ENCODE peak calls at places on chromosomes 4 and X, in nine cellular contexts. W is right lobe of liver, Q is AG04450, B is uterus, Z is suprapubic skin, V is cardiac muscle cell, U is IMR-90, L is brain microvascular endothelial cell, P is transverse colon. F is an unnamed sample.
A peak's percentile ranks its signal among the peaks of the same experiment; 100 is the strongest.

GRCh38 chrX:106921637-106922036 is 1.4 kb downstream of the CLDN2 start:
- DNase-seq in W (no peak), Q (no peak), B (no peak), Z (no peak), V (no peak), U (no peak), L (no peak), P (no peak), F (no peak)

GRCh38 chr4:47729086-47729763 is 108.6 kb downstream of the CORIN start:
- DNase-seq in W (no peak), Q (no peak), B (no peak), Z (no peak), V (no peak), U (peak; percentile 11), L (no peak), P (no peak), F (no peak)

GRCh38 chrX:38896724-38897298 is 95.6 kb downstream of the MID1IP1 start:
- DNase-seq in W (no peak), Q (no peak), B (no peak), Z (no peak), V (no peak), U (no peak), L (no peak), P (no peak), F (no peak)

GRCh38 chr4:54165011-54165410 is 64.1 kb upstream of the PDGFRA start:
- DNase-seq in W (no peak), Q (no peak), B (no peak), Z (no peak), V (no peak), U (no peak), L (no peak), P (no peak), F (no peak)

GRCh38 chrX:125622899-125623298 is 303.2 kb downstream of the TEX13C start:
- DNase-seq in W (no peak), Q (no peak), B (no peak), Z (no peak), V (no peak), U (no peak), L (no peak), P (no peak), F (no peak)

GRCh38 chr4:15738877-15739276 is 36.0 kb downstream of the BST1 start:
- DNase-seq in W (no peak), Q (no peak), B (no peak), Z (no peak), V (no peak), U (peak; percentile 21), L (no peak), P (no peak), F (no peak)

GRCh38 chr4:53055716-53056413 is 193.7 kb downstream of the RASL11B start:
- DNase-seq in W (no peak), Q (no peak), B (no peak), Z (no peak), V (no peak), U (no peak), L (no peak), P (no peak), F (no peak)

GRCh38 chr4:19266566-19266965 is 985.1 kb upstream of the SLIT2 start:
- DNase-seq in W (no peak), Q (no peak), B (no peak), Z (no peak), V (peak; percentile 2), U (no peak), L (no peak), P (no peak), F (no peak)

GRCh38 chrX:80576815-80577533 is 156.7 kb downstream of the TENT5D start:
- DNase-seq in W (no peak), Q (no peak), B (no peak), Z (peak; percentile 40), V (peak; percentile 13), U (no peak), L (no peak), P (no peak), F (no peak)

GRCh38 chr4:1981251-1982055 is 27.3 kb downstream of the NELFA start:
- DNase-seq in W (peak; percentile 44), Q (no peak), B (no peak), Z (no peak), V (peak; percentile 25), U (peak; percentile 11), L (no peak), P (peak; percentile 55), F (no peak)

GRCh38 chr4:6475492-6476020 is 3.1 kb upstream of the PPP2R2C start:
- DNase-seq in W (no peak), Q (no peak), B (no peak), Z (peak; percentile 50), V (no peak), U (no peak), L (no peak), P (no peak), F (no peak)

GRCh38 chrX:11105080-11105479 is 6.1 kb upstream of the HCCS start:
- DNase-seq in W (no peak), Q (no peak), B (no peak), Z (no peak), V (no peak), U (peak; percentile 54), L (peak; percentile 28), P (no peak), F (no peak)

GRCh38 chr4:69718376-69719293 is 41.8 kb downstream of the SULT1B1 start:
- DNase-seq in W (no peak), Q (no peak), B (no peak), Z (no peak), V (no peak), U (peak; percentile 19), L (no peak), P (no peak), F (no peak)

GRCh38 chrX:115689931-115690330 is 129.0 kb downstream of the PLS3 start:
- DNase-seq in W (no peak), Q (no peak), B (no peak), Z (no peak), V (no peak), U (peak; percentile 9), L (peak; percentile 13), P (no peak), F (no peak)

GRCh38 chr4:176726803-176727202 is 65.9 kb downstream of the VEGFC start:
- DNase-seq in W (no peak), Q (peak; percentile 87), B (no peak), Z (no peak), V (peak; percentile 11), U (peak; percentile 97), L (peak; percentile 36), P (no peak), F (no peak)

GRCh38 chr4:29199025-29199424 is 1521.1 kb upstream of the PCDH7 start:
- DNase-seq in W (no peak), Q (no peak), B (no peak), Z (no peak), V (no peak), U (no peak), L (no peak), P (no peak), F (no peak)

GRCh38 chr4:102586644-102587021 is 85.5 kb downstream of the NFKB1 start:
- DNase-seq in W (no peak), Q (no peak), B (no peak), Z (no peak), V (no peak), U (no peak), L (no peak), P (no peak), F (no peak)

GRCh38 chrX:149871940-149872339 is 9.0 kb upstream of the MAGEA8 start:
- DNase-seq in W (no peak), Q (no peak), B (no peak), Z (no peak), V (peak; percentile 10), U (no peak), L (peak; percentile 23), P (peak; percentile 32), F (no peak)

GRCh38 chr4:21900211-21900610 is 48.4 kb downstream of the KCNIP4 start:
- DNase-seq in W (no peak), Q (no peak), B (no peak), Z (no peak), V (no peak), U (no peak), L (no peak), P (no peak), F (no peak)

GRCh38 chr4:114600066-114600552 is 1.5 kb downstream of the UGT8 start:
- DNase-seq in W (no peak), Q (no peak), B (no peak), Z (no peak), V (peak; percentile 15), U (no peak), L (no peak), P (no peak), F (no peak)

GRCh38 chr4:138602664-138603063 is 360.5 kb upstream of the SLC7A11 start:
- DNase-seq in W (no peak), Q (no peak), B (no peak), Z (no peak), V (no peak), U (peak; percentile 26), L (no peak), P (no peak), F (no peak)

GRCh38 chr4:131091896-131092295 is 1995.9 kb downstream of the C4orf33 start:
- DNase-seq in W (no peak), Q (no peak), B (no peak), Z (no peak), V (peak; percentile 52), U (peak; percentile 4), L (no peak), P (no peak), F (no peak)

GRCh38 chrX:5876984-5877655 is 351.5 kb downstream of the NLGN4X start:
- DNase-seq in W (no peak), Q (no peak), B (no peak), Z (no peak), V (peak; percentile 75), U (no peak), L (no peak), P (peak; percentile 9), F (peak; percentile 14)
- TF ChIP-seq CTCF in W (peak; percentile 43), Q (no peak), B (no peak), Z (no peak), V (no peak), U (no peak), L (peak; percentile 65), P (no peak), F (peak; percentile 41)

GRCh38 chr4:112168719-112169500 is 23.7 kb downstream of the FAM241A start:
- DNase-seq in W (no peak), Q (no peak), B (no peak), Z (no peak), V (no peak), U (no peak), L (no peak), P (no peak), F (no peak)
- H3K27ac ChIP-seq in W (no peak overlapping the region), Q (no peak overlapping the region), B (no peak overlapping the region), Z (no peak overlapping the region), V (no peak overlapping the region), U (no peak overlapping the region), L (no peak overlapping the region), P (no peak overlapping the region), F (no peak overlapping the region)

GRCh38 chrX:153216926-153217325 is 37.8 kb downstream of the MAGEA1 start:
- DNase-seq in W (no peak), Q (no peak), B (no peak), Z (no peak), V (no peak), U (no peak), L (no peak), P (no peak), F (no peak)
- H3K27me3 ChIP-seq in W (no peaks in the 10 kb centered on the region), Q (no peaks in the 10 kb centered on the region), B (no peaks in the 10 kb centered on the region), Z (no peaks in the 10 kb centered on the region), V (no peaks in the 10 kb centered on the region), U (peaks cover 2% of the 10 kb centered on the region), L (no peaks in the 10 kb centered on the region), P (no peaks in the 10 kb centered on the region), F (no peaks in the 10 kb centered on the region)

DNA sequence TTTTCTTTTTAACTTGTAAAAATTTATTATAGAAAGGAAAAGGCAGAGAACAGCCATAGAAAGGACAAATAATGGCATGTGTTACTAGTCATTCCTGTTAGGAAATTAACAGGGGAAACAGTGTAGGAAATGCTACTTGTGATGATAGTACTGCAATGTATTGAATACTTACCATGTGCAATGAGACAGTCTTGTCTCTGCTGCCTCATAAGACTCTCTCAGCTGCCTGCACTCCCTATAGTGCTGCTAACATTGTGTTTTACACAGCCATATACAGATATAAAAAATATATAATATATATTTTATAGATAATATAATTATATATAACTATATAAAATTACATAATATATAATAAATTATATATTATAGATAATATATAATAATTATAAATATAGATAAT is 62.2 kb upstream of the SHOX start:
- DNase-seq in W (no peak), Q (no peak), B (no peak), Z (no peak), V (no peak), U (no peak), L (no peak), P (no peak), F (no peak)
- TF ChIP-seq CTCF in W (no peak), Q (no peak), B (no peak), Z (no peak), V (no peak), U (no peak), L (no peak), P (no peak), F (no peak)

F was measured in left ventricle myocardium inferior.